ENCODE peak calls at places on chromosomes 7 and 10, in seven cellular contexts. Z is GM12892, F is SK-N-SH, E is K562, T is H1, G is HepG2, D is GM12878. C is an unnamed sample.
A peak's percentile ranks its signal among the peaks of the same experiment; 100 is the strongest.

GRCh38 chr10:31759816-31760626 is 168.6 kb downstream of the ARHGAP12 start:
- DNase-seq in Z (peak; percentile 94), F (peak; percentile 99), E (peak; percentile 99), T (peak; percentile 90), G (peak; percentile 85), D (peak; percentile 77), C (peak; percentile 95)

GRCh38 chr10:34254596-34254995 is 560.5 kb downstream of the PARD3 start:
- DNase-seq in Z (no peak), F (peak; percentile 28), E (no peak), T (no peak), G (peak; percentile 92), D (peak; percentile 12), C (no peak)

GRCh38 chr7:130930260-130930659 is 196.3 kb upstream of the KLF14 start:
- DNase-seq in Z (no peak), F (no peak), E (peak; percentile 36), T (no peak), G (no peak), D (no peak), C (no peak)

GRCh38 chr10:104208730-104209129 is 23.4 kb downstream of the CFAP43 start:
- DNase-seq in Z (no peak), F (no peak), E (no peak), T (no peak), G (no peak), D (no peak), C (no peak)

GRCh38 chr10:784759-785538 is 95.5 kb upstream of the DIP2C start:
- DNase-seq in Z (no peak), F (peak; percentile 87), E (peak; percentile 45), T (no peak), G (no peak), D (no peak), C (no peak)

GRCh38 chr10:308572-309085 is 173.4 kb downstream of the ZMYND11 start:
- DNase-seq in Z (no peak), F (no peak), E (no peak), T (no peak), G (peak; percentile 31), D (no peak), C (no peak)

GRCh38 chr10:93150990-93151547 is 77.4 kb downstream of the CYP26A1 start:
- DNase-seq in Z (no peak), F (no peak), E (no peak), T (no peak), G (no peak), D (no peak), C (no peak)

GRCh38 chr7:100575206-100575631 is 1.5 kb upstream of the SAP25 start:
- DNase-seq in Z (no peak), F (peak; percentile 33), E (peak; percentile 49), T (no peak), G (no peak), D (no peak), C (no peak)

GRCh38 chr10:34861293-34862004 is 46.4 kb upstream of the PARD3 start:
- DNase-seq in Z (no peak), F (no peak), E (no peak), T (no peak), G (peak; percentile 27), D (no peak), C (no peak)

GRCh38 chr7:139725077-139725476 is 52.7 kb downstream of the HIPK2 start:
- DNase-seq in Z (no peak), F (no peak), E (no peak), T (no peak), G (no peak), D (peak; percentile 59), C (no peak)

GRCh38 chr10:126523071-126523470 is 134.8 kb upstream of the ADAM12 start:
- DNase-seq in Z (no peak), F (no peak), E (no peak), T (no peak), G (no peak), D (no peak), C (no peak)

GRCh38 chr10:126525326-126525725 is 137.0 kb upstream of the ADAM12 start:
- DNase-seq in Z (no peak), F (no peak), E (no peak), T (no peak), G (no peak), D (no peak), C (no peak)

GRCh38 chr10:126528320-126528835 is 140.1 kb upstream of the ADAM12 start:
- DNase-seq in Z (no peak), F (no peak), E (no peak), T (no peak), G (no peak), D (no peak), C (no peak)

GRCh38 chr10:126524526-126524925 is 136.2 kb upstream of the ADAM12 start:
- DNase-seq in Z (no peak), F (no peak), E (no peak), T (no peak), G (no peak), D (no peak), C (no peak)

GRCh38 chr10:126527645-126528319 is 139.5 kb upstream of the ADAM12 start:
- DNase-seq in Z (no peak), F (no peak), E (no peak), T (no peak), G (no peak), D (no peak), C (no peak)
- TF ChIP-seq POLR2AphosphoS5 in Z (no peak), F (no peak), E (no peak), T (no peak), G (no peak), D (no peak), C (no peak)

GRCh38 chr7:137209151-137209822 is 134.2 kb downstream of the PTN start:
- DNase-seq in Z (no peak), F (no peak), E (no peak), T (no peak), G (no peak), D (no peak), C (no peak)
- TF ChIP-seq TAF1 in Z (no peak), F (no peak), E (no peak), T (no peak), G (no peak), D (no peak), C (no peak)

GRCh38 chr7:107291434-107291833 is 122.6 kb downstream of the HBP1 start:
- DNase-seq in Z (no peak), F (no peak), E (no peak), T (no peak), G (no peak), D (no peak), C (no peak)
- TF ChIP-seq POLR2AphosphoS5 in Z (no peak), F (no peak), E (no peak), T (no peak), G (no peak), D (no peak), C (no peak)

GRCh38 chr10:79286318-79286951 is 60.8 kb upstream of the PPIF start:
- DNase-seq in Z (peak; percentile 95), F (peak; percentile 77), E (peak; percentile 83), T (no peak), G (no peak), D (peak; percentile 92), C (peak; percentile 93)
- TF ChIP-seq TAF1 in Z (peak; percentile 72), F (no peak), E (no peak), T (no peak), G (no peak), D (peak; percentile 42), C (peak; percentile 75)

GRCh38 chr7:128098629-128099028 is 67.4 kb upstream of the LRRC4 start:
- DNase-seq in Z (no peak), F (no peak), E (no peak), T (no peak), G (no peak), D (no peak), C (no peak)

GRCh38 chr7:128097211-128097731 is 66.0 kb upstream of the LRRC4 start:
- DNase-seq in Z (no peak), F (peak; percentile 73), E (no peak), T (no peak), G (no peak), D (no peak), C (no peak)

GRCh38 chr7:128100225-128100948 is 69.2 kb upstream of the LRRC4 start:
- DNase-seq in Z (no peak), F (no peak), E (peak; percentile 53), T (no peak), G (no peak), D (no peak), C (no peak)

GRCh38 chr7:128100949-128101713 is 69.9 kb upstream of the LRRC4 start:
- DNase-seq in Z (no peak), F (no peak), E (no peak), T (no peak), G (no peak), D (no peak), C (no peak)

GRCh38 chr7:128099204-128099671 is 68.0 kb upstream of the LRRC4 start:
- DNase-seq in Z (no peak), F (no peak), E (peak; percentile 84), T (no peak), G (no peak), D (no peak), C (no peak)
- TF ChIP-seq POLR2AphosphoS5 in Z (no peak), F (no peak), E (peak; percentile 56), T (no peak), G (no peak), D (no peak), C (no peak)

GRCh38 chr10:131111007-131111406 is 200.5 kb downstream of the TCERG1L start:
- DNase-seq in Z (no peak), F (no peak), E (no peak), T (no peak), G (no peak), D (no peak), C (no peak)
- TF ChIP-seq TAF1 in Z (no peak), F (no peak), E (no peak), T (no peak), G (no peak), D (no peak), C (no peak)

GRCh38 chr10:74542077-74542476 is 284.3 kb upstream of the KAT6B start:
- DNase-seq in Z (no peak), F (no peak), E (no peak), T (no peak), G (no peak), D (no peak), C (no peak)
- TF ChIP-seq POLR2AphosphoS5 in Z (no peak), F (no peak), E (no peak), T (no peak), G (no peak), D (no peak), C (no peak)

C was measured in GM12891.